ENCODE peak calls at places on chromosome 7, in four cellular contexts. L is KG1; D is ELR; U is CD8-positive, alpha-beta memory T cell. V is an unnamed sample.
A peak's percentile ranks its signal among the peaks of the same experiment; 100 is the strongest.

GRCh38 chr7:112990619-112991018 is 96.0 kb downstream of the GPR85 start:
- DNase-seq in U (no peak), D (peak; percentile 83), L (no peak), V (no peak)

GRCh38 chr7:38451840-38452239 is 178.4 kb upstream of the TARP start:
- DNase-seq in D (peak; percentile 18), L (no peak), U (no peak), V (no peak)

GRCh38 chr7:50342616-50343114 is 38.1 kb downstream of the IKZF1 start:
- DNase-seq in U (peak; percentile 73), D (no peak), L (no peak), V (peak; percentile 35)

GRCh38 chr7:151366872-151367207 is 25.2 kb downstream of the NUB1 start:
- DNase-seq in U (no peak), L (no peak), D (peak; percentile 18), V (no peak)

GRCh38 chr7:134619627-134620331 is 26.9 kb upstream of the BPGM start:
- DNase-seq in D (peak; percentile 85), L (no peak), U (no peak), V (no peak)

GRCh38 chr7:35003679-35004278 is 33.5 kb downstream of the DPY19L1 start:
- DNase-seq in L (no peak), U (no peak), D (peak; percentile 90), V (no peak)

GRCh38 chr7:131959106-131959812 is 402.8 kb upstream of the PODXL start:
- DNase-seq in D (no peak), L (no peak), U (no peak), V (no peak)

GRCh38 chr7:8396294-8396693 is 37.1 kb upstream of the NXPH1 start:
- DNase-seq in U (no peak), D (no peak), L (no peak), V (no peak)

GRCh38 chr7:29879609-29880008 is 73.3 kb downstream of the WIPF3 start:
- DNase-seq in L (no peak), U (no peak), D (peak; percentile 41), V (no peak)

GRCh38 chr7:28564755-28565374 is 152.5 kb downstream of the CREB5 start:
- DNase-seq in D (no peak), U (no peak), L (no peak), V (no peak)

GRCh38 chr7:125526958-125527357 is 597.3 kb upstream of the POT1 start:
- DNase-seq in D (no peak), U (no peak), L (no peak), V (no peak)

GRCh38 chr7:128915841-128916642 is 5.5 kb upstream of the KCP start:
- DNase-seq in D (no peak), L (no peak), U (no peak), V (no peak)

GRCh38 chr7:22350466-22351328 is 6.3 kb downstream of the RAPGEF5 start:
- DNase-seq in U (no peak), D (peak; percentile 20), L (no peak), V (no peak)

GRCh38 chr7:46387646-46388045 is 466.6 kb upstream of the IGFBP3 start:
- DNase-seq in L (no peak), D (peak; percentile 58), U (no peak), V (no peak)

GRCh38 chr7:110918949-110919548 is 171.9 kb upstream of the LRRN3 start:
- DNase-seq in L (no peak), U (no peak), D (no peak), V (no peak)

GRCh38 chr7:106058925-106059324 is 53.2 kb downstream of the SYPL1 start:
- DNase-seq in D (no peak), L (no peak), U (no peak), V (no peak)

GRCh38 chr7:95267754-95268153 is 56.6 kb downstream of the PON1 start:
- DNase-seq in U (no peak), L (no peak), D (no peak), V (no peak)

GRCh38 chr7:124489925-124490324 is 275.7 kb downstream of the GPR37 start:
- DNase-seq in U (no peak), D (no peak), L (no peak), V (no peak)

GRCh38 chr7:39054731-39055130 is 77.0 kb downstream of the POU6F2 start:
- DNase-seq in D (no peak), L (no peak), U (no peak), V (no peak)

GRCh38 chr7:149196705-149197171 is 1.4 kb downstream of the ZNF282 start:
- DNase-seq in L (no peak), D (peak; percentile 64), U (no peak), V (no peak)

GRCh38 chr7:128210590-128211570 is 30.2 kb upstream of the LEP start:
- DNase-seq in U (no peak), D (no peak), L (no peak), V (no peak)

GRCh38 chr7:55556031-55556430 is 16.3 kb downstream of the VOPP1 start:
- DNase-seq in D (no peak), L (no peak), U (no peak), V (no peak)

GRCh38 chr7:96414931-96415292 is 93.0 kb upstream of the SLC25A13 start:
- DNase-seq in D (peak; percentile 20), U (no peak), L (no peak), V (no peak)

V was measured in SK-N-MC.